ENCODE peak calls at places on chromosomes 11 and 22, in four cellular contexts. C is gastrocnemius medialis, S is psoas muscle, V is Peyer's patch. F is an unnamed sample. For H3K4me1, the result is how much of the 10 kb centered on the place peaks cover.

GRCh38 chr11:94956963-94957362 is 16.4 kb downstream of the CWC15 start:
- DNase-seq in C (no peak), S (no peak), V (no peak), F (no peak)

GRCh38 chr11:46330887-46331652 is 16.2 kb upstream of the DGKZ start:
- DNase-seq in C (no peak), S (no peak), V (no peak), F (no peak)

GRCh38 chr11:8206251-8207079 is 37.6 kb upstream of the RIC3 start:
- DNase-seq in C (no peak), S (no peak), V (peak), F (peak)

GRCh38 chr11:134971381-134971780 is 559.3 kb upstream of the B3GAT1 start:
- DNase-seq in C (no peak), S (no peak), V (no peak), F (no peak)

GRCh38 chr22:33803371-33803770 is 116.9 kb downstream of the LARGE1 start:
- DNase-seq in C (no peak), S (no peak), V (no peak), F (no peak)

GRCh38 chr11:92867913-92868619 is 101.4 kb upstream of the MTNR1B start:
- DNase-seq in C (no peak), S (no peak), V (no peak), F (no peak)

GRCh38 chr22:21042978-21043855 is 2.5 kb upstream of the LRRC74B start:
- DNase-seq in C (no peak), S (no peak), V (peak), F (no peak)

GRCh38 chr11:99932684-99933083 is 754.4 kb upstream of the ARHGAP42 start:
- DNase-seq in C (no peak), S (no peak), V (no peak), F (no peak)

GRCh38 chr11:66976048-66976467 is 954 bp downstream of the C11orf86 start:
- DNase-seq in C (no peak), S (no peak), V (peak), F (no peak)

GRCh38 chr11:12556788-12557384 is 117.3 kb upstream of the TEAD1 start:
- DNase-seq in C (no peak), S (peak), V (peak), F (peak)

GRCh38 chr11:68480193-68480592 is 19.6 kb downstream of the PPP6R3 start:
- DNase-seq in C (no peak), S (no peak), V (no peak), F (no peak)

GRCh38 chr22:26770624-26771023 is 113.2 kb downstream of the MIAT start:
- DNase-seq in C (no peak), S (no peak), V (no peak), F (no peak)

GRCh38 chr11:34599406-34599901 is 21.4 kb upstream of the EHF start:
- DNase-seq in C (no peak), S (no peak), V (no peak), F (no peak)

GRCh38 chr11:88293931-88294330 is 43.6 kb downstream of the CTSC start:
- DNase-seq in C (no peak), S (no peak), V (no peak), F (no peak)

GRCh38 chr11:63999349-64000025 is 13.2 kb downstream of the OTUB1 start:
- DNase-seq in C (no peak), S (peak), V (peak), F (peak)

GRCh38 chr22:40340044-40340443 is 6.3 kb upstream of the ADSL start:
- DNase-seq in C (no peak), S (no peak), V (peak), F (no peak)

GRCh38 chr11:106424111-106424510 is 346.6 kb downstream of the AASDHPPT start:
- DNase-seq in C (no peak), S (no peak), V (no peak), F (no peak)

GRCh38 chr11:130070829-130071205 is 1.1 kb downstream of the APLP2 start:
- DNase-seq in C (no peak), S (no peak), V (peak), F (peak)

GRCh38 chr11:122173587-122173986 is 57.6 kb upstream of the BLID start:
- DNase-seq in C (no peak), S (no peak), V (no peak), F (no peak)

GRCh38 chr11:126628790-126629621 is 273.5 kb downstream of the ST3GAL4 start:
- DNase-seq in C (no peak), S (no peak), V (no peak), F (no peak)

GRCh38 chr11:114080769-114081168 is 21.3 kb downstream of the ZBTB16 start:
- DNase-seq in C (no peak), S (no peak), V (no peak), F (no peak)

GRCh38 chr11:134512791-134513538 is 100.9 kb upstream of the B3GAT1 start:
- DNase-seq in C (no peak), S (no peak), V (peak), F (no peak)

GRCh38 chr11:70503201-70503877 is 105.0 kb downstream of the CTTN start:
- DNase-seq in C (no peak), S (no peak), V (no peak), F (peak)

GRCh38 chr11:81892770-81893635 is 840.7 kb downstream of the FAM181B start:
- DNase-seq in C (no peak), S (no peak), V (no peak), F (no peak)

GRCh38 chr11:17846852-17847453 is 112.4 kb downstream of the KCNC1 start:
- DNase-seq in C (peak), S (peak), V (no peak), F (peak)

GRCh38 chr11:92225563-92226308 is 1.1 kb downstream of the FAT3 start:
- DNase-seq in C (no peak), S (no peak), V (no peak), F (peak)

GRCh38 chr11:131686836-131687235 is 316.4 kb downstream of the NTM start:
- DNase-seq in C (no peak), S (no peak), V (no peak), F (peak)

GRCh38 chr11:36352919-36353318 is 56.8 kb downstream of the PRR5L start:
- DNase-seq in C (no peak), S (no peak), V (peak), F (no peak)

GRCh38 chr11:2929880-2930704 is 872 bp upstream of the PHLDA2 start:
- DNase-seq in C (no peak), S (peak), V (peak), F (peak)

GRCh38 chr11:128207861-128208321 is 379.5 kb downstream of the ETS1 start:
- DNase-seq in C (no peak), S (no peak), V (no peak), F (no peak)

GRCh38 chr22:42419328-42419881 is 12.8 kb downstream of the NFAM1 start:
- DNase-seq in C (no peak), S (no peak), V (peak), F (no peak)

GRCh38 chr11:79413258-79413657 is 27.6 kb downstream of the TENM4 start:
- DNase-seq in C (peak), S (peak), V (peak), F (peak)

GRCh38 chr11:125202362-125202880 is 37.9 kb downstream of the PKNOX2 start:
- DNase-seq in C (no peak), S (no peak), V (no peak), F (no peak)

GRCh38 chr22:31970490-31971444 is 26.4 kb downstream of the YWHAH start:
- DNase-seq in C (peak), S (peak), V (peak), F (peak)

GRCh38 chr11:61926235-61926634 is 8.9 kb upstream of the RAB3IL1 start:
- DNase-seq in C (no peak), S (no peak), V (no peak), F (no peak)

GRCh38 chr22:37511368-37512104 is 7.7 kb downstream of the CARD10 start:
- DNase-seq in C (no peak), S (no peak), V (no peak), F (peak)

GRCh38 chr22:44764974-44765373 is 12.6 kb downstream of the ARHGAP8 start:
- DNase-seq in C (no peak), S (no peak), V (no peak), F (no peak)

GRCh38 chr11:107408762-107409200 is 48.8 kb downstream of the CWF19L2 start:
- DNase-seq in C (no peak), S (no peak), V (no peak), F (no peak)

DNA sequence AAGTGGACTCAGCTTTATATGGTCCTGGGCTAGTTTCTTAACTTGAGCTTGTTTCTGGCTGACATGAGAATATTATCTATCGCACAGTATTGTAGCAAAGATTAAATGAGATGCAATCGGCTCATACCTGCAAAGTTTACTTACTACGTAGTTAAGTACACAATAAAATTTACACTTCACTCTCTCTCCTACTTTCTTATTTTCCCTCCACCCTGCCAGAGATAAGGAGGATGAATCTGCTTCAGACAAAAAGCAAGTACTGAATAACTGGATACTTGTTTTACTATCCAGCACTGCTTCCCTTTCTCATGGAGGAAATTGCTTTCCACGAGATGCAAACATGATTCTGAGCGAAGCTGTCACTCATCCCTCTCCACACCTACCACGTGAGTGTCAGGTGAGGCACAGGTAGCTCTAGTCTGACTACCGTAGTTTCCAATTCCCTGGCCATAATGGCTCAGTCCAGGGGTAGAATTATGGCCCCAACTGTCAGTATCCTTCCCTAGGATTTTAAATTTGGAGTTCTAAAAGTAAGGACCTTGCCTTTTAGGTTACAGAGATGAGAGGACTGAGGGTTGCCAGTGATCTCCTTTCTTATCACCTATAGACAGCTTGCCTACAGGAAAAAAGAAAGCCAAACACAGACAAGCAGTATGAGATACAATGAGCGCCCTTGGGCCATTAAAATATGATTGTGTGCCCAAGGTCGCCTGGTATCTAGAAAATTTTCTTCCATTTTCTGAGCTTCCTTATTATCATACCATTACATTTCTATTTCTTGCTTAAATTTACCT is 39.8 kb downstream of the GAB2 start:
- DNase-seq in C (no peak), S (no peak), V (no peak), F (no peak)
- H3K4me1 ChIP-seq in C (under half), S (under half), V (under half), F (under half)

DNA sequence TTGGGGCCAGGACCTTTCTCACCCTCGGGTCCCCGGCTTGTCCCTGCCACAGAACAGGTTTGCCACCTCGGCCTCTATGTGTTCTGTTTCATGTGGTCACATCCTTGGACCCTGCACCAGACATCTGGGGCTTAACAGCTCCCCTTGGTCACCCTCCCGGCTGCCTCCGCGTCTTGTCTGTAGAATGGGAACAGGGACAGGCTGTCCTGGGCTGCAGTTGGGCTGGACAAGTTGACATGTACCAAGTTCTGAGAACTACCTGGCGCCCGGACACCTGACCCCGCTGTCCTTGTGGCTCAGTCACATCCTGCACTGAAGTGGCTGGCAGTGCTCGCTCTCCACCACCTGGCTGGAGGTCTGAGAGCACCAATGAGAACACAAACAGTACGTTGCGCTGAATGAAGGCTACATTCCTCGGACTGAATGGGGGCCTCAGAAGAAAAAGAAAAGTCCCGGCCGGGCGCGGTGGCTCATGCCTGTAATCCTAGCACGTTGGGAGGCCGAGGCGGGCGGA is 2.8 kb upstream of the PLXNB2 start:
- DNase-seq in C (no peak), S (no peak), V (no peak), F (peak)
- H3K4me1 ChIP-seq in C (under half), S (under half), V (under half), F (under half)

DNA sequence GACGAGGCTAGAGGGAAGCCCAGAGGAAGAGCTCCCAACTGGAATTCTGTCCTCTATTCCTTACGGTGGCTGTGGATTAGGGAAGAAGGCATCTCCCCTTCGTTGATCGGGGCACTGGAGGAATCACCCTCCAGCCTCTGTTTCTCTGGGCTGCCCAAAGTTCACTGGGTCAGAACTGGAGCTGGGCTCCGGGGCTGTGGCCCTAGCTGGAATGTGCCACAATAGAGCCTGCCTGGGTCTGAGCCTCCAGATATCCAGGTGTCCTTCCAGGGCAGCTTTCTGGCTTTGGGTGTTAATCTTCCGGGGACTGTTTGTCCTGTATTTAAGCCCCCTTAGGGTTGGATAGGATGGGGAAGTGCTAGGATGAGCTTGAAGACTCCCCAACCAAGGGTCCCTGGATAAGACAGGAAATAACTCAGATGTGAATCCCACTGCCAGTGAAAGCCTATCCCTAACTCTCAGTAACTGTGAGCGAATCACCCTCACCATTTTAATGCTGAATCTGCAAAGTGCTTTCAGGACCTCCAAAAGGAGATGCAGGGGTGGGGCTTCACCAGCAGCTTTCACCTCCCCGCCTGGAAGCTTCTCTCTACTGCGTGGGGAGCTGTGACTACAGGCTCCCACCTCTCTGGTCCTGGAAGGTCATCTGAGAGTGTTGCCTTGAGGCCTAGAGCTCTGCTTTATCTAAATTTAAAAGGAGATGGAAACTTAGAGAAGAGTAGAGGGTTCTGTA is 9.5 kb downstream of the YPEL4 start:
- DNase-seq in C (no peak), S (no peak), V (no peak), F (no peak)
- H3K4me1 ChIP-seq in C (under half), S (under half), V (under half), F (under half)

DNA sequence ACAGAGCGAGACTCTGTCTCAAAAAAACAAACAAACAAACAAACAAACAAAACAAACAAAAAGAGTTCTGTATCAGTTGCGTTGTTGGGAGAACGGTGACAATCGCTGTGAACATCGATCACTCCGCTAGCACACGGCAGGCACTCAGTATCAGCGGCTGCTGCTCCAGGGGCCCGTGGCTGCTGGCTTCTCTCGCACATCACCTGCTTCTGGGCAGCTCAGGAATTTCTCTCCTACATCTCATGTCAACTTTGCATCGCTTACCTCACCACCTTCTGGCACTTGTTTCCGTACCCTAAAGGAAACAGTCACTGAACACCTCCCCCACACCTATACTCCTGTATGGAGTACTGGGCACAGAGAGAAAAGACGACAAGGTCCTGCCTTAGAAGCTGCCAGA is 70.3 kb upstream of the WNT7B start:
- DNase-seq in C (no peak), S (no peak), V (peak), F (no peak)
- H3K4me1 ChIP-seq in C (half or more), S (half or more), V (half or more), F (under half)

DNA sequence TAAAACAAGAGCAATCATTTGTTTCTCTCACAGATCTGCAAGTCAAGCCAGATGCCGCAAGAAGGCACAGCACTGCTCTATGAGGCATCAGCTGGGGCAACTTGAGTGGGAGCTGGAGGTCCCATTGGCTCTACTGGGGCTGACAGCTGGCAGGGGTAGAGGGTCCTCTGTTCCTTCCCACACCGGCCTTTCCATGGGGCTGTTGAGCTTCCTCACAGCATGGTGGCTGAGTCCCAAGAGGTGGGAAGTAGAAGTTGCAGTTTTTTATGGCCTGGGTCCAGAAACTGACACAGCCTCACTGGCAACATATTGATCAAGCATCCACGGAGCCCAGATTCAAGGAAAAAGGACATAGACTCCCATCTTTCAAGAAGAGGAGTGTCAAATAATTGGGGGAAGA is 34.4 kb downstream of the RPL3 start:
- DNase-seq in C (no peak), S (no peak), V (no peak), F (no peak)
- H3K4me1 ChIP-seq in C (under half), S (under half), V (under half), F (under half)

GRCh38 chr22:41357191-41357590 is 24.6 kb upstream of the TEF start:
- DNase-seq in C (no peak), S (no peak), V (no peak), F (no peak)

GRCh38 chr22:41356430-41357028 is 25.2 kb upstream of the TEF start:
- DNase-seq in C (no peak), S (no peak), V (no peak), F (no peak)

GRCh38 chr22:41360126-41360525 is 21.6 kb upstream of the TEF start:
- DNase-seq in C (no peak), S (no peak), V (no peak), F (no peak)

GRCh38 chr22:41359376-41359775 is 22.4 kb upstream of the TEF start:
- DNase-seq in C (no peak), S (no peak), V (no peak), F (no peak)

GRCh38 chr22:41358927-41359326 is 22.8 kb upstream of the TEF start:
- DNase-seq in C (no peak), S (no peak), V (no peak), F (no peak)
- H3K4me1 ChIP-seq in C (under half), S (under half), V (under half), F (under half)

GRCh38 chr11:118435893-118436624 is at the start of gene KMT2A:
- DNase-seq in C (peak), S (peak), V (peak), F (peak)
- H3K4me1 ChIP-seq in C (under half), S (under half), V (half or more), F (under half)

GRCh38 chr11:83033367-83033766 is 38.3 kb downstream of the RAB30 start:
- DNase-seq in C (no peak), S (no peak), V (no peak), F (no peak)
- H3K4me1 ChIP-seq in C (half or more), S (under half), V (under half), F (under half)

GRCh38 chr11:119700030-119700429 is 29.0 kb downstream of the NECTIN1 start:
- DNase-seq in C (no peak), S (no peak), V (no peak), F (no peak)
- H3K4me1 ChIP-seq in C (under half), S (under half), V (half or more), F (under half)